ENCODE peak calls at places on chromosomes 4 and X, in six cellular contexts. One of them, this sample, is unnamed.

GRCh38 chrX:100649550-100650356 is 5.8 kb downstream of the SRPX2 start:
- DNase-seq in RPMI8226: no peak
- DNase-seq in mucosa of descending colon: peak
- DNase-seq in cerebellar cortex: peak
- DNase-seq in ureter: peak
- DNase-seq in smooth muscle cell of the brain vasculature: peak
- DNase-seq in this sample: no peak

GRCh38 chr4:42954925-42955669 is 62.6 kb downstream of the GRXCR1 start:
- DNase-seq in RPMI8226: no peak
- DNase-seq in mucosa of descending colon: no peak
- DNase-seq in cerebellar cortex: peak
- DNase-seq in ureter: peak
- DNase-seq in smooth muscle cell of the brain vasculature: no peak
- DNase-seq in this sample: peak

GRCh38 chr4:181601118-181601517 is 642.1 kb upstream of the TENM3 start:
- DNase-seq in RPMI8226: no peak
- DNase-seq in mucosa of descending colon: no peak
- DNase-seq in cerebellar cortex: no peak
- DNase-seq in ureter: no peak
- DNase-seq in smooth muscle cell of the brain vasculature: no peak
- DNase-seq in this sample: no peak

GRCh38 chr4:40200881-40201797 is 4.3 kb downstream of the RHOH start:
- DNase-seq in RPMI8226: peak
- DNase-seq in mucosa of descending colon: no peak
- DNase-seq in cerebellar cortex: no peak
- DNase-seq in ureter: no peak
- DNase-seq in smooth muscle cell of the brain vasculature: no peak
- DNase-seq in this sample: no peak

GRCh38 chr4:152258804-152259708 is 276.8 kb downstream of the FBXW7 start:
- DNase-seq in RPMI8226: no peak
- DNase-seq in mucosa of descending colon: no peak
- DNase-seq in cerebellar cortex: no peak
- DNase-seq in ureter: no peak
- DNase-seq in smooth muscle cell of the brain vasculature: no peak
- DNase-seq in this sample: no peak

GRCh38 chr4:55169352-55169959 is 44.1 kb upstream of the KDR start:
- DNase-seq in RPMI8226: no peak
- DNase-seq in mucosa of descending colon: no peak
- DNase-seq in cerebellar cortex: no peak
- DNase-seq in ureter: no peak
- DNase-seq in smooth muscle cell of the brain vasculature: no peak
- DNase-seq in this sample: peak

GRCh38 chrX:101485212-101486064 is at the start of gene ARMCX4:
- DNase-seq in RPMI8226: peak
- DNase-seq in mucosa of descending colon: peak
- DNase-seq in cerebellar cortex: peak
- DNase-seq in ureter: no peak
- DNase-seq in smooth muscle cell of the brain vasculature: no peak
- DNase-seq in this sample: peak

GRCh38 chr4:24794111-24794860 is 1.1 kb upstream of the SOD3 start:
- DNase-seq in RPMI8226: no peak
- DNase-seq in mucosa of descending colon: peak
- DNase-seq in cerebellar cortex: peak
- DNase-seq in ureter: no peak
- DNase-seq in smooth muscle cell of the brain vasculature: no peak
- DNase-seq in this sample: no peak

GRCh38 chrX:100973411-100973810 is 3.9 kb downstream of the ARL13A start:
- DNase-seq in RPMI8226: no peak
- DNase-seq in mucosa of descending colon: no peak
- DNase-seq in cerebellar cortex: no peak
- DNase-seq in ureter: no peak
- DNase-seq in smooth muscle cell of the brain vasculature: no peak
- DNase-seq in this sample: no peak

This sample was measured in stomach.